ENCODE peak calls at places on chromosomes 6 and 20, in ten cellular contexts. K, I, F, W, P, A, C, O, M and L are unnamed samples.
A peak's percentile ranks its signal among the peaks of the same experiment; 100 is the strongest.

GRCh38 chr6:15375018-15375417 is 129.1 kb downstream of the JARID2 start:
- DNase-seq in K (no peak), O (no peak), W (no peak), P (no peak), C (no peak), A (no peak), F (no peak), I (no peak), M (no peak), L (no peak)

GRCh38 chr6:28003661-28004060 is 46.6 kb downstream of the OR2B6 start:
- DNase-seq in C (no peak), P (peak; percentile 14), A (peak; percentile 12), I (no peak), M (no peak), O (no peak), K (no peak), W (no peak), F (no peak), L (no peak)

GRCh38 chr20:60427516-60427915 is 469.3 kb downstream of the CDH26 start:
- DNase-seq in A (no peak), K (no peak), W (no peak), M (no peak), F (no peak), O (no peak), C (no peak), I (no peak), P (no peak), L (no peak)

GRCh38 chr6:99099243-99099642 is 151.5 kb upstream of the FBXL4 start:
- DNase-seq in I (no peak), P (no peak), K (no peak), C (no peak), M (no peak), O (no peak), A (no peak), W (no peak), F (no peak), L (no peak)

GRCh38 chr6:138885156-138885819 is 89.4 kb downstream of the ECT2L start:
- DNase-seq in F (no peak), O (no peak), M (no peak), W (no peak), A (no peak), P (peak; percentile 60), I (no peak), K (no peak), C (no peak), L (no peak)

GRCh38 chr6:14618759-14619418 is 501.3 kb downstream of the CD83 start:
- DNase-seq in C (no peak), K (no peak), M (no peak), W (no peak), O (no peak), A (no peak), P (no peak), I (no peak), F (no peak), L (no peak)

GRCh38 chr6:31689249-31690110 is 8.6 kb upstream of the LY6G5C start:
- DNase-seq in K (no peak), C (no peak), M (no peak), A (no peak), W (no peak), P (peak; percentile 41), O (no peak), I (no peak), F (no peak), L (no peak)

GRCh38 chr6:13485923-13486557 is 1.4 kb downstream of the GFOD1 start:
- DNase-seq in F (peak; percentile 43), M (peak; percentile 32), O (peak; percentile 47), K (peak; percentile 22), A (peak; percentile 61), W (peak; percentile 42), P (peak; percentile 71), C (peak; percentile 53), I (peak; percentile 42), L (no peak)

GRCh38 chr6:30928677-30929076 is 3.3 kb downstream of the SFTA2 start:
- DNase-seq in I (no peak), C (no peak), F (no peak), K (no peak), M (no peak), A (no peak), O (no peak), P (no peak), W (no peak), L (no peak)

GRCh38 chr20:53180928-53181362 is 208.8 kb downstream of the TSHZ2 start:
- DNase-seq in K (no peak), W (no peak), C (no peak), M (no peak), O (no peak), F (no peak), A (no peak), I (no peak), P (no peak), L (no peak)

GRCh38 chr20:53179749-53180148 is 207.6 kb downstream of the TSHZ2 start:
- DNase-seq in A (no peak), W (no peak), I (no peak), C (no peak), K (no peak), F (no peak), O (no peak), P (no peak), M (no peak), L (no peak)

GRCh38 chr20:53177687-53178086 is 205.5 kb downstream of the TSHZ2 start:
- DNase-seq in P (no peak), A (no peak), O (no peak), I (no peak), C (no peak), F (no peak), W (no peak), M (no peak), K (no peak), L (no peak)

GRCh38 chr20:53183181-53183580 is 211.0 kb downstream of the TSHZ2 start:
- DNase-seq in P (no peak), O (no peak), K (no peak), I (no peak), C (no peak), W (no peak), F (no peak), A (no peak), M (no peak), L (no peak)

GRCh38 chr20:53181866-53182376 is 209.8 kb downstream of the TSHZ2 start:
- DNase-seq in F (no peak), W (no peak), O (no peak), A (no peak), K (no peak), M (no peak), C (no peak), P (no peak), I (no peak), L (no peak)
- H3K27ac ChIP-seq in F (no peak overlapping the region), W (no peak overlapping the region), O (no peak overlapping the region), A (no peak overlapping the region), K (no peak overlapping the region), M (no peak overlapping the region), C (no peak overlapping the region), P (no peak overlapping the region), I (no peak overlapping the region), L (no peak overlapping the region)

GRCh38 chr20:62575976-62576722 is 66.2 kb upstream of the SLCO4A1 start:
- DNase-seq in O (no peak), I (no peak), P (no peak), M (no peak), C (no peak), A (no peak), F (no peak), W (no peak), K (no peak), L (no peak)

GRCh38 chr20:62572980-62573379 is 69.3 kb upstream of the SLCO4A1 start:
- DNase-seq in I (no peak), O (no peak), M (no peak), C (no peak), K (no peak), P (peak; percentile 19), W (no peak), A (no peak), F (no peak), L (no peak)

GRCh38 chr20:62576815-62577214 is 65.5 kb upstream of the SLCO4A1 start:
- DNase-seq in O (peak; percentile 10), K (no peak), F (no peak), A (no peak), C (peak; percentile 78), W (no peak), I (no peak), P (peak; percentile 33), M (no peak), L (no peak)

GRCh38 chr20:62573856-62574611 is 68.3 kb upstream of the SLCO4A1 start:
- DNase-seq in K (no peak), C (no peak), P (no peak), O (no peak), W (no peak), F (no peak), M (no peak), A (no peak), I (no peak), L (no peak)

GRCh38 chr20:62574612-62574993 is 67.7 kb upstream of the SLCO4A1 start:
- DNase-seq in P (no peak), K (no peak), C (no peak), I (no peak), F (no peak), W (no peak), O (no peak), M (no peak), A (no peak), L (no peak)
- H3K27ac ChIP-seq in P (no peak overlapping the region), K (no peak overlapping the region), C (no peak overlapping the region), I (no peak overlapping the region), F (no peak overlapping the region), W (no peak overlapping the region), O (no peak overlapping the region), M (no peak overlapping the region), A (no peak overlapping the region), L (no peak overlapping the region)

GRCh38 chr6:3678946-3679345 is 72.6 kb downstream of the PXDC1 start:
- DNase-seq in M (no peak), F (no peak), K (no peak), I (no peak), W (no peak), P (no peak), C (no peak), A (no peak), O (no peak), L (no peak)
- H3K27ac ChIP-seq in M (no peak overlapping the region), F (no peak overlapping the region), K (no peak overlapping the region), I (no peak overlapping the region), W (no peak overlapping the region), P (no peak overlapping the region), C (no peak overlapping the region), A (no peak overlapping the region), O (no peak overlapping the region), L (no peak overlapping the region)

GRCh38 chr6:135268263-135268662 is 87.2 kb downstream of the MYB start:
- DNase-seq in P (no peak), K (no peak), M (no peak), I (no peak), W (no peak), O (no peak), F (no peak), A (no peak), C (no peak), L (no peak)
- H3K27ac ChIP-seq in P (no peak overlapping the region), K (no peak overlapping the region), M (no peak overlapping the region), I (no peak overlapping the region), W (no peak overlapping the region), O (no peak overlapping the region), F (no peak overlapping the region), A (no peak overlapping the region), C (no peak overlapping the region), L (no peak overlapping the region)

DNA sequence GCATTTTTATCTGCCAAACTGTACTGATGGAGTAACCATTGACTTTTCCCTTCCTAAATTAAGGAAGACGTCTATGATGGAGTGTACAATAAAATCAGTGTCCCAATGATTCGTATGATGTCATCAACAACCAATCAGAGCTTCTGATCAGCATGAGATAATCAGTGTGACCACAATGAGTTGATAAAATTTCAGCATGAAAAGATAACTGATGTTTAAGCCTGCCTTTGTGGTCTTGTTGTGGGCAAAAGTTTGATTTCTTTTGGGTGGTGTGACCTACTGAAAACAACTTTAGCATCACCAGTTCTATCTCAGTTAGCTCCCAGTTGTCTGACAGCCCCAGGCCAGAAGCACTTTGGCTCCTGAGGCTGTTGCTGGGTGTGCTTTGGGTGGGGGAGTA is 3.3 kb downstream of the PCIF1 start:
- DNase-seq in C (no peak), M (no peak), F (no peak), P (peak; percentile 16), A (no peak), I (no peak), W (no peak), K (no peak), O (no peak), L (no peak)
- H3K27ac ChIP-seq in C (no peak overlapping the region), M (no peak overlapping the region), F (no peak overlapping the region), P (no peak overlapping the region), A (no peak overlapping the region), I (no peak overlapping the region), W (no peak overlapping the region), K (peak overlapping the region; percentile 2), O (peak overlapping the region; percentile 67), L (no peak overlapping the region)